ENCODE peak calls at places on chromosomes 5 and 9, in nine cellular contexts. V, L, Z, J, I, Q, S, X and C are unnamed samples.

GRCh38 chr9:108983885-108984284 is 29.4 kb downstream of the CTNNAL1 start:
- DNase-seq in Q (no peak), Z (no peak), V (no peak), X (no peak), I (peak), S (no peak), L (no peak), J (no peak), C (no peak)

GRCh38 chr5:176588297-176588696 is 21.7 kb downstream of the GPRIN1 start:
- DNase-seq in X (no peak), J (no peak), Q (no peak), I (no peak), Z (no peak), V (no peak), L (no peak), S (no peak), C (no peak)

GRCh38 chr5:181127456-181127855 is 3.5 kb downstream of the OR2V1 start:
- DNase-seq in V (no peak), J (no peak), X (no peak), Z (no peak), L (no peak), I (no peak), Q (no peak), S (no peak), C (no peak)

GRCh38 chr5:88089757-88090390 is 178.8 kb downstream of the TMEM161B start:
- DNase-seq in L (no peak), I (no peak), X (no peak), S (no peak), Q (no peak), J (no peak), Z (no peak), V (no peak), C (no peak)

GRCh38 chr9:133125706-133126696 is 5.0 kb upstream of the RALGDS start:
- DNase-seq in V (no peak), S (peak), I (no peak), Q (peak), L (no peak), J (no peak), Z (no peak), X (peak), C (peak)

GRCh38 chr9:127004946-127005769 is 90.6 kb downstream of the RALGPS1 start:
- DNase-seq in J (no peak), I (peak), S (no peak), V (no peak), Q (peak), Z (no peak), L (peak), X (peak), C (peak)

GRCh38 chr5:96933764-96934163 is 2.1 kb upstream of the LNPEP start:
- DNase-seq in L (no peak), V (no peak), S (no peak), Z (no peak), J (no peak), I (peak), X (no peak), Q (no peak), C (no peak)

GRCh38 chr5:73143716-73144115 is 23.3 kb downstream of the TMEM171 start:
- DNase-seq in S (no peak), X (no peak), J (no peak), Z (no peak), Q (no peak), I (no peak), L (no peak), V (no peak), C (no peak)

GRCh38 chr5:84693256-84693655 is 308.6 kb upstream of the EDIL3 start:
- DNase-seq in Z (no peak), I (no peak), S (no peak), X (no peak), V (no peak), L (no peak), J (no peak), Q (no peak), C (no peak)

GRCh38 chr9:132381966-132382541 is 24.6 kb downstream of the TTF1 start:
- DNase-seq in Z (no peak), X (no peak), Q (no peak), I (no peak), S (peak), V (no peak), J (no peak), L (peak), C (no peak)

GRCh38 chr9:100679834-100680233 is 102.0 kb downstream of the CAVIN4 start:
- DNase-seq in L (no peak), V (no peak), Q (no peak), J (no peak), X (no peak), I (peak), Z (no peak), S (no peak), C (no peak)

GRCh38 chr5:149284501-149284900 is 12.8 kb downstream of the AFAP1L1 start:
- DNase-seq in Q (peak), X (peak), Z (peak), V (no peak), S (no peak), I (peak), L (no peak), J (peak), C (peak)

GRCh38 chr5:129410488-129410887 is 49.6 kb upstream of the ADAMTS19 start:
- DNase-seq in X (no peak), J (no peak), S (no peak), Q (no peak), I (no peak), V (no peak), Z (no peak), L (no peak), C (no peak)

GRCh38 chr9:82604947-82605656 is 457.8 kb downstream of the RASEF start:
- DNase-seq in S (peak), Q (peak), J (no peak), V (no peak), Z (no peak), L (no peak), I (no peak), X (peak), C (peak)

GRCh38 chr5:35213608-35214007 is 16.7 kb downstream of the PRLR start:
- DNase-seq in L (no peak), V (no peak), I (no peak), Q (no peak), X (no peak), S (no peak), Z (no peak), J (no peak), C (no peak)

GRCh38 chr9:131732636-131733340 is 7.1 kb downstream of the RAPGEF1 start:
- DNase-seq in Z (no peak), L (no peak), X (no peak), S (no peak), I (no peak), V (no peak), J (no peak), Q (no peak), C (no peak)

GRCh38 chr9:111036946-111037743 is 1.1 kb downstream of the LPAR1 start:
- DNase-seq in Q (peak), J (peak), V (no peak), L (no peak), S (no peak), I (peak), X (peak), Z (no peak), C (peak)

GRCh38 chr5:176748073-176748966 is 62.0 kb upstream of the UNC5A start:
- DNase-seq in I (no peak), X (no peak), V (no peak), Z (no peak), Q (no peak), J (no peak), L (no peak), S (no peak), C (no peak)

GRCh38 chr9:86977205-86977835 is 30.0 kb upstream of the GAS1 start:
- DNase-seq in Z (no peak), J (no peak), I (peak), X (peak), S (no peak), V (no peak), Q (peak), L (no peak), C (peak)

GRCh38 chr5:147530801-147531389 is 21.0 kb upstream of the DPYSL3 start:
- DNase-seq in Z (peak), I (peak), J (peak), V (peak), X (peak), Q (peak), L (no peak), S (no peak), C (peak)

GRCh38 chr5:154444559-154445421 is 1.0 kb upstream of the SAP30L start:
- DNase-seq in X (no peak), S (no peak), Z (no peak), I (peak), L (no peak), V (no peak), J (no peak), Q (no peak), C (no peak)
- H3K4me3 ChIP-seq in X (peak), S (peak), Z (peak), I (peak), L (peak), V (peak), J (peak), Q (peak), C (peak)

GRCh38 chr5:997001-997474 is 11.6 kb upstream of the NKD2 start:
- DNase-seq in Z (no peak), X (no peak), J (peak), S (no peak), L (no peak), V (no peak), Q (peak), I (no peak), C (peak)

GRCh38 chr5:994272-994607 is 14.4 kb upstream of the NKD2 start:
- DNase-seq in J (no peak), Q (no peak), V (no peak), S (no peak), Z (no peak), L (no peak), X (no peak), I (no peak), C (no peak)

GRCh38 chr5:997711-998110 is 10.9 kb upstream of the NKD2 start:
- DNase-seq in J (no peak), S (peak), X (no peak), Z (no peak), I (no peak), V (no peak), L (no peak), Q (no peak), C (no peak)

GRCh38 chr5:995318-995717 is 13.3 kb upstream of the NKD2 start:
- DNase-seq in Z (no peak), V (no peak), X (no peak), S (no peak), I (no peak), Q (no peak), J (no peak), L (no peak), C (no peak)

GRCh38 chr5:994821-995220 is 13.8 kb upstream of the NKD2 start:
- DNase-seq in I (no peak), V (no peak), L (no peak), Q (no peak), X (no peak), J (no peak), Z (no peak), S (no peak), C (no peak)
- TF ChIP-seq CTCF in I (no peak), V (no peak), L (peak), Q (no peak), X (no peak), J (no peak), Z (no peak), S (no peak), C (no peak)

GRCh38 chr9:135949666-135950134 is 11.5 kb downstream of the UBAC1 start:
- DNase-seq in Q (no peak), J (no peak), V (no peak), S (no peak), X (no peak), Z (no peak), L (no peak), I (no peak), C (no peak)

GRCh38 chr9:135951889-135952663 is 9.1 kb downstream of the UBAC1 start:
- DNase-seq in J (no peak), Q (no peak), Z (peak), L (no peak), S (no peak), I (peak), V (peak), X (no peak), C (peak)

GRCh38 chr9:135950135-135950682 is 11.0 kb downstream of the UBAC1 start:
- DNase-seq in L (no peak), Z (no peak), I (no peak), J (no peak), X (no peak), S (no peak), Q (no peak), V (no peak), C (no peak)

GRCh38 chr9:135955981-135956797 is 5.0 kb downstream of the UBAC1 start:
- DNase-seq in S (no peak), X (no peak), L (no peak), Z (no peak), Q (no peak), I (no peak), J (no peak), V (no peak), C (no peak)

DNA sequence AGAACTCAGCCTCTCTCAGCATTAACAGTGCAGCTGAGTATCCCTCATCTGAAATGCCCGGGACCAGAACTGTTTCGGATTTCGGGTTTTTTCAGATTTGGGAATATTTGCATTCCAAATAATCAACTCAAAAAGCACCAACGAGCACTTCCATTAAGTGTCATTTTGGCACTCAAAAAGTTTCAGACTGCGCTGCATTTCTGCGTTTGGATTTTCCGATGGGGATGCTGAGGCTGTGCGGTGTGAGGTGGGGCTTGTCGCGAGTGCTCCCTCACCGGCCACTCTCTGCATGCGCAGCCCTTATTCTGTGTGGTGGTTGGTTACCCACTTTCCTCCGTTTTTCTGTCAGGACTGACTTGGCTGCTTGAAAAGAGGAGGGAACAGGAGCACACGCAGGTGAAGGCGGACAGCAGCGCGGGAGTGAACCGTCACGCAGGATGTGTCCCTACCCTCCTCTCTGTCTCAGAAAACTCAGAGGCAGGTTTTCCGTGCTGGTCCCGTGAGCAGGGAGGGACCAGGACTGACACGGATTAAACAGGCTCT is 8.4 kb downstream of the UBAC1 start:
- DNase-seq in S (no peak), L (no peak), J (no peak), X (no peak), Z (no peak), Q (no peak), V (no peak), I (no peak), C (no peak)
- H3K4me3 ChIP-seq in S (no peak), L (no peak), J (no peak), X (no peak), Z (no peak), Q (no peak), V (no peak), I (no peak), C (no peak)

GRCh38 chr9:34010979-34011378 is 37.7 kb downstream of the UBAP2 start:
- DNase-seq in J (peak), L (no peak), V (no peak), I (peak), Z (no peak), S (no peak), Q (peak), X (peak), C (peak)
- TF ChIP-seq CTCF in J (peak), L (no peak), V (peak), I (no peak), Z (no peak), S (no peak), Q (peak), X (no peak), C (peak)

GRCh38 chr5:135138116-135138850 is 104.3 kb upstream of the PITX1 start:
- DNase-seq in Q (no peak), Z (no peak), I (peak), X (no peak), L (no peak), S (no peak), J (no peak), V (no peak), C (no peak)
- H3K4me3 ChIP-seq in Q (no peak), Z (no peak), I (no peak), X (no peak), L (no peak), S (no peak), J (no peak), V (no peak), C (no peak)